ENCODE peak calls at places on chromosomes 7 and 10, in six cellular contexts. One of them, this sample, is unnamed. For H3K4me1, the result is how much of the 10 kb centered on the place peaks cover.

GRCh38 chr7:74658171-74659004 is 870 bp downstream of the GTF2I start:
- DNase-seq in fibroblast of lung: peak
- DNase-seq in H9: peak
- DNase-seq in GM23248: peak
- DNase-seq in GM12878: no peak
- DNase-seq in neural progenitor cell: peak
- DNase-seq in this sample: peak

GRCh38 chr7:11207565-11207964 is 233.9 kb downstream of the PHF14 start:
- DNase-seq in fibroblast of lung: no peak
- DNase-seq in H9: no peak
- DNase-seq in GM23248: no peak
- DNase-seq in GM12878: no peak
- DNase-seq in neural progenitor cell: no peak
- DNase-seq in this sample: no peak

GRCh38 chr7:44221231-44221791 is 20.5 kb downstream of the YKT6 start:
- DNase-seq in fibroblast of lung: no peak
- DNase-seq in H9: no peak
- DNase-seq in GM23248: peak
- DNase-seq in GM12878: no peak
- DNase-seq in neural progenitor cell: no peak
- DNase-seq in this sample: no peak

GRCh38 chr7:5357951-5358350 is 65.7 kb downstream of the TNRC18 start:
- DNase-seq in fibroblast of lung: no peak
- DNase-seq in H9: no peak
- DNase-seq in GM23248: no peak
- DNase-seq in GM12878: no peak
- DNase-seq in neural progenitor cell: no peak
- DNase-seq in this sample: peak

GRCh38 chr10:4650109-4650508 is 175.9 kb upstream of the AKR1E2 start:
- DNase-seq in fibroblast of lung: peak
- DNase-seq in H9: no peak
- DNase-seq in GM23248: peak
- DNase-seq in GM12878: no peak
- DNase-seq in neural progenitor cell: no peak
- DNase-seq in this sample: peak

GRCh38 chr10:21993360-21994001 is 10.0 kb downstream of the DNAJC1 start:
- DNase-seq in fibroblast of lung: peak
- DNase-seq in H9: no peak
- DNase-seq in GM23248: peak
- DNase-seq in GM12878: no peak
- DNase-seq in neural progenitor cell: no peak
- DNase-seq in this sample: no peak

GRCh38 chr10:43299579-43299978 is 32.7 kb upstream of the RASGEF1A start:
- DNase-seq in fibroblast of lung: no peak
- DNase-seq in H9: no peak
- DNase-seq in GM23248: no peak
- DNase-seq in GM12878: no peak
- DNase-seq in neural progenitor cell: no peak
- DNase-seq in this sample: no peak

GRCh38 chr10:128065881-128066534 is 60.2 kb downstream of the MKI67 start:
- DNase-seq in fibroblast of lung: no peak
- DNase-seq in H9: no peak
- DNase-seq in GM23248: no peak
- DNase-seq in GM12878: no peak
- DNase-seq in neural progenitor cell: no peak
- DNase-seq in this sample: no peak

GRCh38 chr7:27605689-27606269 is 56.9 kb downstream of the HIBADH start:
- DNase-seq in fibroblast of lung: peak
- DNase-seq in H9: no peak
- DNase-seq in GM23248: peak
- DNase-seq in GM12878: no peak
- DNase-seq in neural progenitor cell: peak
- DNase-seq in this sample: peak

GRCh38 chr10:79404231-79404609 is 41.2 kb downstream of the ZCCHC24 start:
- DNase-seq in fibroblast of lung: peak
- DNase-seq in H9: no peak
- DNase-seq in GM23248: peak
- DNase-seq in GM12878: no peak
- DNase-seq in neural progenitor cell: peak
- DNase-seq in this sample: peak

GRCh38 chr10:74164641-74165529 is 13.9 kb downstream of the ADK start:
- DNase-seq in fibroblast of lung: peak
- DNase-seq in H9: no peak
- DNase-seq in GM23248: no peak
- DNase-seq in GM12878: no peak
- DNase-seq in neural progenitor cell: no peak
- DNase-seq in this sample: no peak

GRCh38 chr10:101297901-101298451 is 56.0 kb upstream of the BTRC start:
- DNase-seq in fibroblast of lung: peak
- DNase-seq in H9: peak
- DNase-seq in GM23248: peak
- DNase-seq in GM12878: no peak
- DNase-seq in neural progenitor cell: peak
- DNase-seq in this sample: peak

GRCh38 chr10:12702215-12702614 is 299.3 kb downstream of the CCDC3 start:
- DNase-seq in fibroblast of lung: no peak
- DNase-seq in H9: no peak
- DNase-seq in GM23248: no peak
- DNase-seq in GM12878: no peak
- DNase-seq in neural progenitor cell: no peak
- DNase-seq in this sample: no peak

GRCh38 chr10:77611670-77612069 is 25.9 kb downstream of the KCNMA1 start:
- DNase-seq in fibroblast of lung: no peak
- DNase-seq in H9: no peak
- DNase-seq in GM23248: no peak
- DNase-seq in GM12878: no peak
- DNase-seq in neural progenitor cell: no peak
- DNase-seq in this sample: no peak

GRCh38 chr7:116528008-116528789 is 3.4 kb downstream of the CAV1 start:
- DNase-seq in fibroblast of lung: peak
- DNase-seq in H9: no peak
- DNase-seq in GM23248: peak
- DNase-seq in GM12878: no peak
- DNase-seq in neural progenitor cell: no peak
- DNase-seq in this sample: peak

GRCh38 chr7:31051598-31052503 is at the start of gene ADCYAP1R1:
- DNase-seq in fibroblast of lung: no peak
- DNase-seq in H9: peak
- DNase-seq in GM23248: no peak
- DNase-seq in GM12878: no peak
- DNase-seq in neural progenitor cell: peak
- DNase-seq in this sample: no peak

GRCh38 chr7:42244828-42245227 is 7.8 kb upstream of the GLI3 start:
- DNase-seq in fibroblast of lung: peak
- DNase-seq in H9: no peak
- DNase-seq in GM23248: peak
- DNase-seq in GM12878: no peak
- DNase-seq in neural progenitor cell: no peak
- DNase-seq in this sample: peak

GRCh38 chr10:33240931-33241330 is 93.5 kb downstream of the NRP1 start:
- DNase-seq in fibroblast of lung: peak
- DNase-seq in H9: no peak
- DNase-seq in GM23248: peak
- DNase-seq in GM12878: no peak
- DNase-seq in neural progenitor cell: no peak
- DNase-seq in this sample: peak

GRCh38 chr10:33129181-33129928 is 171.3 kb upstream of the ITGB1 start:
- DNase-seq in fibroblast of lung: peak
- DNase-seq in H9: no peak
- DNase-seq in GM23248: peak
- DNase-seq in GM12878: no peak
- DNase-seq in neural progenitor cell: no peak
- DNase-seq in this sample: peak

GRCh38 chr7:93945083-93945482 is 23.5 kb downstream of the GNG11 start:
- DNase-seq in fibroblast of lung: no peak
- DNase-seq in H9: no peak
- DNase-seq in GM23248: no peak
- DNase-seq in GM12878: no peak
- DNase-seq in neural progenitor cell: no peak
- DNase-seq in this sample: no peak

GRCh38 chr10:63542835-63543575 is 21.8 kb downstream of the REEP3 start:
- DNase-seq in fibroblast of lung: peak
- DNase-seq in H9: no peak
- DNase-seq in GM23248: peak
- DNase-seq in GM12878: no peak
- DNase-seq in neural progenitor cell: no peak
- DNase-seq in this sample: peak

GRCh38 chr10:56349611-56350010 is 11.4 kb downstream of the ZWINT start:
- DNase-seq in fibroblast of lung: no peak
- DNase-seq in H9: no peak
- DNase-seq in GM23248: no peak
- DNase-seq in GM12878: no peak
- DNase-seq in neural progenitor cell: no peak
- DNase-seq in this sample: no peak

GRCh38 chr7:30992414-30992813 is 28.7 kb downstream of the GHRHR start:
- DNase-seq in fibroblast of lung: no peak
- DNase-seq in H9: no peak
- DNase-seq in GM23248: no peak
- DNase-seq in GM12878: no peak
- DNase-seq in neural progenitor cell: no peak
- DNase-seq in this sample: no peak

GRCh38 chr7:44280636-44280992 is 44.8 kb downstream of the CAMK2B start:
- DNase-seq in fibroblast of lung: no peak
- DNase-seq in H9: peak
- DNase-seq in GM23248: no peak
- DNase-seq in GM12878: no peak
- DNase-seq in neural progenitor cell: no peak
- DNase-seq in this sample: no peak

GRCh38 chr7:140982508-140982907 is 32.2 kb downstream of the MRPS33 start:
- DNase-seq in fibroblast of lung: no peak
- DNase-seq in H9: no peak
- DNase-seq in GM23248: no peak
- DNase-seq in GM12878: no peak
- DNase-seq in neural progenitor cell: no peak
- DNase-seq in this sample: no peak

GRCh38 chr10:3729397-3729796 is 55.6 kb downstream of the KLF6 start:
- DNase-seq in fibroblast of lung: peak
- DNase-seq in H9: no peak
- DNase-seq in GM23248: peak
- DNase-seq in GM12878: no peak
- DNase-seq in neural progenitor cell: no peak
- DNase-seq in this sample: peak

DNA sequence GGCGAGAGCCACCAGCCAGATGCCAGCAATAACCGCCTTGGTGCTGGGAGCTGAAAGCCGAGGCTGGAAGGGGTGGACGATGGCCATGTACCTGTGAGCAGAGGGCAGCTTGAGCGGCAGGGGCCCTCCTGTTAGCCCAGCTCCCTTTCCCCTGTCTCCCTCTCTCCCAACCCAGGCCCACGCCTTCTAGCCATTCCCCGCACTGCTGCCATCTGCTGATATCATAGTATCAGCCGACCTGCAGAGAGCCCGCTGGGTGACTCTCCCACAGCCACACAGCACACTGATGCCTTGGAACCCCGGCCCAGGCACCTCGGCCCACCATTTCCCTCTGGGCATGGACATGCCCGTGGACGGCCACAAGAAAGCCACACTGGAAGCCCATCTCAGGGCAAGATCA is 1.7 kb downstream of the TACR2 start:
- DNase-seq in fibroblast of lung: no peak
- DNase-seq in H9: no peak
- DNase-seq in GM23248: no peak
- DNase-seq in GM12878: no peak
- DNase-seq in neural progenitor cell: no peak
- DNase-seq in this sample: no peak
- H3K9ac ChIP-seq in fibroblast of lung: no peak
- H3K9ac ChIP-seq in H9: no peak
- H3K9ac ChIP-seq in GM23248: no peak
- H3K9ac ChIP-seq in GM12878: no peak
- H3K9ac ChIP-seq in neural progenitor cell: no peak
- H3K9ac ChIP-seq in this sample: no peak

DNA sequence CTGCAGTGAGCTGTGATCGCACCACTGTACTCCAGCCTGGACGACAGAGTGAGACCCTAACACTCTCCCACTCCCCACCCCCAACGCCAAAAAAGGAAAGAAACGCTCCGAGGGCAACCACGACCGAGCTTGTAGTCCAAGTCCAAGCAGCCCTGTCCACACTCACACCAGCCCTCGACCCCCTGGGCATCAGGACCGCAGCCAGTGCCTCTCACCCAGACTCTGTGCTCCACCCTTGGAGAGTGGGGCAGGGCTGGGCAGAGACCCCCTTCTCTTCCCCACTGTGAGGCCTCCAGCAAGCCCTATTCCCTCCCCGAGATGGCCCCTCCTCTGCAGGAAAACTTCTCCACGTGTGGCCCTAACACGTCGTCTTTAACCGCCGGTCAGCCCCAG is 82.6 kb downstream of the FOXL3 start:
- DNase-seq in fibroblast of lung: no peak
- DNase-seq in H9: no peak
- DNase-seq in GM23248: no peak
- DNase-seq in GM12878: no peak
- DNase-seq in neural progenitor cell: no peak
- DNase-seq in this sample: no peak
- H3K4me1 ChIP-seq in fibroblast of lung: under half
- H3K4me1 ChIP-seq in H9: under half
- H3K4me1 ChIP-seq in GM23248: under half
- H3K4me1 ChIP-seq in GM12878: under half
- H3K4me1 ChIP-seq in neural progenitor cell: under half
- H3K4me1 ChIP-seq in this sample: under half

GRCh38 chr10:113562693-113563092 is 9.8 kb downstream of the HABP2 start:
- DNase-seq in fibroblast of lung: no peak
- DNase-seq in H9: no peak
- DNase-seq in GM23248: no peak
- DNase-seq in GM12878: no peak
- DNase-seq in neural progenitor cell: no peak
- DNase-seq in this sample: no peak
- H3K27ac ChIP-seq in fibroblast of lung: no peak
- H3K27ac ChIP-seq in H9: no peak
- H3K27ac ChIP-seq in GM23248: no peak
- H3K27ac ChIP-seq in GM12878: no peak
- H3K27ac ChIP-seq in neural progenitor cell: no peak
- H3K27ac ChIP-seq in this sample: no peak

GRCh38 chr7:81871606-81872265 is 101.9 kb upstream of the HGF start:
- DNase-seq in fibroblast of lung: peak
- DNase-seq in H9: no peak
- DNase-seq in GM23248: peak
- DNase-seq in GM12878: no peak
- DNase-seq in neural progenitor cell: no peak
- DNase-seq in this sample: no peak

GRCh38 chr7:81877890-81878289 is 108.0 kb upstream of the HGF start:
- DNase-seq in fibroblast of lung: no peak
- DNase-seq in H9: no peak
- DNase-seq in GM23248: no peak
- DNase-seq in GM12878: no peak
- DNase-seq in neural progenitor cell: no peak
- DNase-seq in this sample: no peak

GRCh38 chr7:81869670-81870069 is 99.8 kb upstream of the HGF start:
- DNase-seq in fibroblast of lung: no peak
- DNase-seq in H9: no peak
- DNase-seq in GM23248: no peak
- DNase-seq in GM12878: no peak
- DNase-seq in neural progenitor cell: no peak
- DNase-seq in this sample: peak

DNA sequence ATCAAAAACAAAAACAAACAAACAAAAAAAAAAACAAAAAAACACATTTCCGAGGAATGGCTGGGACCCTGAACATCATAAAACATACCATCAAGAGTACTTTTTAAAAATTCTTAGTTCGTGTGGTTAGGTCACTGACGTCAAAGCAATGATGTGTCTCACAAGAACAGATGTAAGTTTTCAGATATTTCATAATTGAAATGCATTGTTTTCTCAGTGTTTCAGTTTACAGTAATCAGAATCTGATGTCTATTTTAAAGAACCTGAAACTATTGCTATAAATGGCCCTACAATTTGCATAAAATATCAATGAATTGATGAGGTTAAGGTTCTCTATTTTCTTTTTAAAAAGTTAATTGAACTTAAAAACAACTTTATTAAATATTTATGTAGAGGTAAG is 103.7 kb upstream of the HGF start:
- DNase-seq in fibroblast of lung: peak
- DNase-seq in H9: no peak
- DNase-seq in GM23248: peak
- DNase-seq in GM12878: peak
- DNase-seq in neural progenitor cell: no peak
- DNase-seq in this sample: no peak
- H3K9ac ChIP-seq in fibroblast of lung: no peak
- H3K9ac ChIP-seq in H9: no peak
- H3K9ac ChIP-seq in GM23248: no peak
- H3K9ac ChIP-seq in GM12878: no peak
- H3K9ac ChIP-seq in neural progenitor cell: no peak
- H3K9ac ChIP-seq in this sample: no peak